ENCODE peak calls at places on chromosomes 2 and 18, in nine cellular contexts. Z is stimulated activated CD4-positive, alpha-beta T cell treated with anti-CD3 and anti-CD28 coated beads, Interleukin-12 subunit alpha, Interleukin-12 subunit beta, amount 100 ng/mL, for 4 hours; N is stimulated activated CD8-positive, alpha-beta memory T cell treated with anti-CD3 and anti-CD28 coated beads, Interleukin-15, amount 100 ng/mL, for 24 hours; G is effector CD4-positive, alpha-beta T cell; A is right cardiac atrium; P is K562; U is M059J; D is choroid plexus epithelial cell; B is H54. F is an unnamed sample.

GRCh38 chr2:127086800-127087737 is 19.9 kb downstream of the BIN1 start:
- DNase-seq in Z (no peak), N (no peak), G (no peak), A (peak), P (peak), U (no peak), D (peak), B (no peak), F (peak)

GRCh38 chr18:79610461-79611039 is 69.1 kb upstream of the CTDP1 start:
- DNase-seq in Z (no peak), N (no peak), G (no peak), A (peak), P (peak), U (no peak), D (no peak), B (no peak), F (no peak)

GRCh38 chr18:45562567-45563479 is 52.5 kb upstream of the SLC14A2 start:
- DNase-seq in Z (no peak), N (no peak), G (no peak), A (peak), P (no peak), U (peak), D (no peak), B (no peak), F (no peak)

GRCh38 chr2:101188683-101189405 is 37.7 kb upstream of the TBC1D8 start:
- DNase-seq in Z (no peak), N (no peak), G (no peak), A (no peak), P (peak), U (peak), D (peak), B (peak), F (peak)

GRCh38 chr2:74778381-74779371 is 55.3 kb upstream of the HK2 start:
- DNase-seq in Z (no peak), N (no peak), G (no peak), A (no peak), P (no peak), U (peak), D (no peak), B (no peak), F (peak)

GRCh38 chr2:217610411-217610814 is 392.4 kb downstream of the TNS1 start:
- DNase-seq in Z (peak), N (no peak), G (peak), A (no peak), P (no peak), U (no peak), D (no peak), B (no peak), F (no peak)

GRCh38 chr2:85134255-85135065 is 1.3 kb downstream of the TCF7L1 start:
- DNase-seq in Z (no peak), N (no peak), G (no peak), A (peak), P (no peak), U (peak), D (peak), B (no peak), F (peak)

GRCh38 chr2:46411245-46411641 is 68.1 kb upstream of the TMEM247 start:
- DNase-seq in Z (no peak), N (no peak), G (no peak), A (no peak), P (no peak), U (peak), D (no peak), B (no peak), F (no peak)

GRCh38 chr18:63003899-63004298 is 288.6 kb downstream of the PHLPP1 start:
- DNase-seq in Z (no peak), N (no peak), G (no peak), A (no peak), P (no peak), U (no peak), D (no peak), B (no peak), F (no peak)

GRCh38 chr2:57720728-57721627 is 325.6 kb upstream of the VRK2 start:
- DNase-seq in Z (peak), N (no peak), G (no peak), A (no peak), P (peak), U (peak), D (peak), B (peak), F (peak)

GRCh38 chr2:198930170-198930569 is 527.6 kb downstream of the SATB2 start:
- DNase-seq in Z (no peak), N (no peak), G (no peak), A (no peak), P (no peak), U (peak), D (no peak), B (no peak), F (no peak)

GRCh38 chr2:182852090-182852489 is 14.3 kb downstream of the FRZB start:
- DNase-seq in Z (no peak), N (no peak), G (no peak), A (peak), P (peak), U (peak), D (no peak), B (no peak), F (no peak)

GRCh38 chr18:73841661-73842060 is 306.0 kb downstream of the FBXO15 start:
- DNase-seq in Z (no peak), N (no peak), G (no peak), A (no peak), P (no peak), U (no peak), D (peak), B (no peak), F (peak)

GRCh38 chr2:179824961-179825360 is 36.5 kb downstream of the ZNF385B start:
- DNase-seq in Z (no peak), N (no peak), G (no peak), A (no peak), P (no peak), U (no peak), D (no peak), B (no peak), F (no peak)

GRCh38 chr2:217625475-217626245 is 377.1 kb downstream of the TNS1 start:
- DNase-seq in Z (no peak), N (no peak), G (no peak), A (no peak), P (no peak), U (no peak), D (peak), B (no peak), F (peak)

GRCh38 chr2:217248312-217248935 is 388.6 kb upstream of the TNP1 start:
- DNase-seq in Z (no peak), N (no peak), G (no peak), A (peak), P (peak), U (peak), D (peak), B (no peak), F (peak)

GRCh38 chr18:26227051-26227672 is 917 bp downstream of the TAF4B start:
- DNase-seq in Z (no peak), N (no peak), G (no peak), A (no peak), P (peak), U (peak), D (peak), B (no peak), F (peak)

GRCh38 chr2:20915271-20915670 is 92.4 kb upstream of the LDAH start:
- DNase-seq in Z (no peak), N (no peak), G (no peak), A (no peak), P (no peak), U (no peak), D (no peak), B (no peak), F (no peak)

GRCh38 chr18:44942073-44942472 is 261.4 kb downstream of the SETBP1 start:
- DNase-seq in Z (no peak), N (no peak), G (no peak), A (no peak), P (no peak), U (no peak), D (no peak), B (no peak), F (no peak)

GRCh38 chr2:102142829-102143449 is 393 bp downstream of the IL1R1 start:
- DNase-seq in Z (no peak), N (no peak), G (no peak), A (no peak), P (peak), U (no peak), D (peak), B (no peak), F (peak)

GRCh38 chr2:102664439-102665042 is 45.2 kb downstream of the SLC9A2 start:
- DNase-seq in Z (peak), N (no peak), G (no peak), A (no peak), P (peak), U (peak), D (peak), B (no peak), F (peak)

GRCh38 chr2:39603436-39603835 is 62.3 kb upstream of the TMEM178A start:
- DNase-seq in Z (no peak), N (no peak), G (no peak), A (no peak), P (no peak), U (no peak), D (peak), B (no peak), F (peak)

GRCh38 chr2:70986499-70987189 is 8.0 kb downstream of the TEX261 start:
- DNase-seq in Z (no peak), N (no peak), G (no peak), A (no peak), P (no peak), U (no peak), D (no peak), B (no peak), F (no peak)

GRCh38 chr2:203934006-203934632 is 2.4 kb upstream of the ICOS start:
- DNase-seq in Z (peak), N (no peak), G (peak), A (no peak), P (no peak), U (peak), D (peak), B (no peak), F (no peak)

GRCh38 chr2:148534416-148535205 is 109.9 kb upstream of the EPC2 start:
- DNase-seq in Z (no peak), N (no peak), G (no peak), A (peak), P (no peak), U (no peak), D (no peak), B (no peak), F (peak)

GRCh38 chr18:59448546-59448945 is 89.5 kb upstream of the LMAN1 start:
- DNase-seq in Z (no peak), N (no peak), G (no peak), A (no peak), P (no peak), U (no peak), D (peak), B (no peak), F (no peak)

GRCh38 chr18:5546660-5547059 is 2.9 kb upstream of the EPB41L3 start:
- DNase-seq in Z (no peak), N (no peak), G (no peak), A (no peak), P (peak), U (peak), D (peak), B (no peak), F (peak)

GRCh38 chr2:8546319-8547283 is 135.3 kb upstream of the ID2 start:
- DNase-seq in Z (no peak), N (no peak), G (no peak), A (no peak), P (no peak), U (no peak), D (no peak), B (no peak), F (no peak)

GRCh38 chr2:217829420-217829819 is 173.4 kb downstream of the TNS1 start:
- DNase-seq in Z (no peak), N (no peak), G (no peak), A (no peak), P (no peak), U (no peak), D (no peak), B (no peak), F (no peak)

GRCh38 chr2:95719473-95720060 is 127.8 kb downstream of the TRIM43 start:
- DNase-seq in Z (no peak), N (no peak), G (no peak), A (no peak), P (no peak), U (no peak), D (no peak), B (no peak), F (no peak)

GRCh38 chr18:79905389-79905911 is 46.0 kb downstream of the SLC66A2 start:
- DNase-seq in Z (no peak), N (no peak), G (no peak), A (peak), P (no peak), U (no peak), D (peak), B (no peak), F (no peak)

F was measured in cardiac fibroblast.